ENCODE peak calls at places on chromosome 20, in five cellular contexts. R is GM10248; A is effector memory CD8-positive, alpha-beta T cell; M is H9; B is mucosa of descending colon. S is an unnamed sample.

GRCh38 chr20:25285856-25286798 is 38.2 kb downstream of the PYGB start:
- DNase-seq in B (no peak), R (no peak), M (no peak), A (no peak), S (no peak)

GRCh38 chr20:61350500-61351250 is 98.6 kb downstream of the CDH4 start:
- DNase-seq in A (no peak), R (no peak), B (no peak), M (no peak), S (peak)

GRCh38 chr20:50758992-50759391 is 27.6 kb downstream of the PARD6B start:
- DNase-seq in B (no peak), A (no peak), R (no peak), M (no peak), S (no peak)

GRCh38 chr20:36778831-36779655 is 5.5 kb upstream of the DSN1 start:
- DNase-seq in A (no peak), R (no peak), M (no peak), B (no peak), S (no peak)

GRCh38 chr20:43404880-43405279 is 52.8 kb upstream of the SRSF6 start:
- DNase-seq in M (peak), B (no peak), R (peak), A (no peak), S (peak)

GRCh38 chr20:42152570-42152969 is 534.4 kb upstream of the CHD6 start:
- DNase-seq in M (no peak), A (no peak), B (no peak), R (no peak), S (no peak)

GRCh38 chr20:58975353-58975752 is 5.7 kb upstream of the NELFCD start:
- DNase-seq in B (no peak), M (no peak), A (no peak), R (no peak), S (no peak)

GRCh38 chr20:57946559-57947315 is 236.9 kb upstream of the PMEPA1 start:
- DNase-seq in R (no peak), M (no peak), B (no peak), A (no peak), S (no peak)

GRCh38 chr20:33282196-33282934 is 649 bp upstream of the BPIFB1 start:
- DNase-seq in A (no peak), R (no peak), M (no peak), B (no peak), S (no peak)

GRCh38 chr20:50721881-50722281 is 9.5 kb upstream of the PARD6B start:
- DNase-seq in M (no peak), R (no peak), A (no peak), B (no peak), S (no peak)

GRCh38 chr20:38608188-38608587 is 6.6 kb downstream of the ARHGAP40 start:
- DNase-seq in M (no peak), R (no peak), A (no peak), B (no peak), S (peak)

GRCh38 chr20:49356676-49357075 is 78.8 kb upstream of the ZNFX1 start:
- DNase-seq in R (no peak), A (no peak), M (no peak), B (no peak), S (no peak)

GRCh38 chr20:1637755-1638154 is 17.9 kb upstream of the SIRPB1 start:
- DNase-seq in B (no peak), R (no peak), A (no peak), M (no peak), S (no peak)

GRCh38 chr20:2602046-2602735 is 50.2 kb upstream of the NOP56 start:
- DNase-seq in A (no peak), M (no peak), B (no peak), R (no peak), S (no peak)

GRCh38 chr20:46523696-46524328 is 10.5 kb upstream of the ZNF334 start:
- DNase-seq in M (no peak), B (no peak), R (no peak), A (no peak), S (peak)

GRCh38 chr20:35762461-35762860 is 9.4 kb upstream of the PHF20 start:
- DNase-seq in M (no peak), A (no peak), R (no peak), B (no peak), S (no peak)

GRCh38 chr20:58706975-58707681 is 14.5 kb downstream of the NPEPL1 start:
- DNase-seq in M (no peak), A (no peak), R (no peak), B (no peak), S (no peak)

GRCh38 chr20:52814371-52814770 is 157.8 kb upstream of the TSHZ2 start:
- DNase-seq in B (no peak), A (no peak), M (no peak), R (no peak), S (no peak)

GRCh38 chr20:33016581-33017109 is 9.1 kb downstream of the BPIFB2 start:
- DNase-seq in B (no peak), R (no peak), A (no peak), M (no peak), S (no peak)

GRCh38 chr20:37316116-37316774 is 26.8 kb downstream of the MANBAL start:
- DNase-seq in A (peak), B (no peak), R (peak), M (no peak), S (peak)

GRCh38 chr20:50415516-50416268 is 94.5 kb upstream of the PTPN1 start:
- DNase-seq in B (peak), R (no peak), A (no peak), M (peak), S (no peak)

GRCh38 chr20:23161244-23161875 is 75.2 kb upstream of the CD93 start:
- DNase-seq in B (no peak), R (no peak), M (peak), A (no peak), S (no peak)

GRCh38 chr20:24732076-24732475 is 217.0 kb upstream of the CST7 start:
- DNase-seq in M (no peak), B (no peak), R (no peak), A (no peak), S (no peak)

GRCh38 chr20:4046926-4047325 is 31.6 kb upstream of the RNF24 start:
- DNase-seq in A (no peak), M (no peak), R (no peak), B (no peak), S (no peak)

GRCh38 chr20:14235355-14235754 is 102.1 kb downstream of the FLRT3 start:
- DNase-seq in B (no peak), R (no peak), M (no peak), A (no peak), S (no peak)

GRCh38 chr20:49999329-49999728 is 16.5 kb downstream of the SNAI1 start:
- DNase-seq in B (no peak), M (no peak), R (peak), A (no peak), S (no peak)

GRCh38 chr20:62625516-62625915 is 16.8 kb upstream of the SLCO4A1 start:
- DNase-seq in B (no peak), A (no peak), M (no peak), R (no peak), S (no peak)

GRCh38 chr20:37346526-37347346 is 796 bp downstream of the SRC start:
- DNase-seq in B (no peak), R (no peak), A (no peak), M (peak), S (no peak)

GRCh38 chr20:1811621-1812498 is 83.3 kb upstream of the SIRPA start:
- DNase-seq in R (no peak), M (no peak), A (no peak), B (no peak), S (peak)